ENCODE peak calls at places on chromosomes 5 and 9, in seven cellular contexts. N is K562, X is SK-N-SH, R is HCT116, C is H1, W is HepG2, U is GM12878. B is an unnamed sample.

GRCh38 chr5:104198156-104198555 is 635.6 kb upstream of the NUDT12 start:
- DNase-seq in U (no peak), X (no peak), N (no peak), R (no peak), W (peak), C (no peak), B (no peak)

GRCh38 chr9:129489838-129490582 is 130.9 kb downstream of the C9orf50 start:
- DNase-seq in W (no peak), X (no peak), N (peak), C (no peak), U (no peak), R (no peak), B (no peak)

GRCh38 chr5:133569347-133569746 is 43.0 kb downstream of the FSTL4 start:
- DNase-seq in U (no peak), W (no peak), R (no peak), N (no peak), X (no peak), C (no peak), B (no peak)

GRCh38 chr5:91403404-91403803 is 20.3 kb upstream of the ARRDC3 start:
- DNase-seq in R (no peak), X (no peak), U (no peak), N (no peak), W (no peak), C (no peak), B (no peak)

GRCh38 chr5:122586351-122586750 is 188.5 kb upstream of the SNX2 start:
- DNase-seq in N (no peak), W (no peak), R (no peak), X (no peak), C (no peak), U (no peak), B (no peak)

GRCh38 chr5:959581-960531 is 48.7 kb upstream of the NKD2 start:
- DNase-seq in U (no peak), X (peak), N (no peak), W (no peak), C (no peak), R (no peak), B (no peak)

GRCh38 chr9:110578896-110579752 is at the start of gene SVEP1:
- DNase-seq in C (peak), X (peak), U (no peak), W (no peak), R (no peak), N (no peak), B (no peak)

GRCh38 chr9:105154723-105155191 is 89.7 kb upstream of the SLC44A1 start:
- DNase-seq in W (no peak), C (no peak), N (no peak), U (no peak), X (no peak), R (no peak), B (no peak)

GRCh38 chr9:134778156-134778555 is 102.5 kb upstream of the FCN2 start:
- DNase-seq in R (no peak), N (no peak), X (no peak), U (no peak), W (no peak), C (no peak), B (no peak)

GRCh38 chr9:20477940-20478620 is 144.2 kb downstream of the MLLT3 start:
- DNase-seq in W (no peak), R (no peak), U (peak), N (no peak), C (no peak), X (no peak), B (no peak)

GRCh38 chr5:164051745-164052144 is 546.3 kb downstream of the MAT2B start:
- DNase-seq in R (no peak), C (no peak), N (no peak), W (no peak), U (no peak), X (no peak), B (no peak)

GRCh38 chr9:137313326-137313920 is 11.4 kb upstream of the NRARP start:
- DNase-seq in R (no peak), C (no peak), X (peak), N (peak), W (no peak), U (no peak), B (peak)

GRCh38 chr9:74920944-74921626 is 31.6 kb downstream of the C9orf40 start:
- DNase-seq in W (no peak), X (no peak), C (no peak), N (no peak), R (no peak), U (no peak), B (no peak)

GRCh38 chr5:175148773-175149172 is 295.2 kb downstream of the DRD1 start:
- DNase-seq in X (no peak), R (no peak), C (no peak), N (no peak), U (no peak), W (no peak), B (no peak)

GRCh38 chr5:83553000-83553486 is 81.5 kb downstream of the VCAN start:
- DNase-seq in X (no peak), U (no peak), C (no peak), W (no peak), R (no peak), N (no peak), B (no peak)

GRCh38 chr5:159208508-159209437 is 580 bp downstream of the RNF145 start:
- DNase-seq in C (peak), W (peak), N (peak), R (no peak), X (peak), U (no peak), B (peak)

GRCh38 chr9:1052119-1052907 is 2.2 kb downstream of the DMRT2 start:
- DNase-seq in N (no peak), U (no peak), R (no peak), W (no peak), C (no peak), X (no peak), B (no peak)

GRCh38 chr5:58198330-58198729 is 261.6 kb downstream of the PLK2 start:
- DNase-seq in U (no peak), C (no peak), W (no peak), X (no peak), R (no peak), N (no peak), B (no peak)

GRCh38 chr5:2876183-2876582 is 124.7 kb upstream of the IRX2 start:
- DNase-seq in N (no peak), C (no peak), X (no peak), W (no peak), R (no peak), U (no peak), B (no peak)

GRCh38 chr9:92140074-92140753 is 25.0 kb upstream of the SPTLC1 start:
- DNase-seq in W (peak), C (peak), N (peak), X (peak), U (no peak), R (peak), B (peak)

GRCh38 chr5:131280417-131280816 is 16.6 kb downstream of the CDC42SE2 start:
- DNase-seq in R (no peak), W (no peak), X (no peak), U (no peak), C (no peak), N (no peak), B (no peak)

GRCh38 chr5:135319458-135319857 is 79.6 kb downstream of the MACROH2A1 start:
- DNase-seq in C (no peak), R (no peak), W (no peak), X (no peak), N (no peak), U (no peak), B (no peak)

GRCh38 chr9:95030920-95031662 is 286.4 kb downstream of the FANCC start:
- DNase-seq in N (no peak), R (no peak), U (no peak), X (no peak), W (no peak), C (no peak), B (no peak)

GRCh38 chr9:136621019-136621733 is 41.5 kb upstream of the EGFL7 start:
- DNase-seq in W (no peak), U (no peak), R (no peak), C (no peak), X (no peak), N (no peak), B (no peak)

GRCh38 chr9:87883274-87883673 is 597 bp downstream of the SPATA31E1 start:
- DNase-seq in W (no peak), C (no peak), R (no peak), U (no peak), X (no peak), N (no peak), B (no peak)

GRCh38 chr9:115396071-115396529 is 278.1 kb upstream of the TNC start:
- DNase-seq in W (no peak), R (no peak), N (no peak), U (no peak), X (no peak), C (no peak), B (no peak)

GRCh38 chr9:79695531-79696218 is 123.9 kb downstream of the TLE4 start:
- DNase-seq in N (no peak), U (no peak), R (no peak), W (no peak), C (no peak), X (no peak), B (no peak)

GRCh38 chr9:120781236-120781635 is 12.0 kb downstream of the FBXW2 start:
- DNase-seq in X (no peak), R (no peak), N (no peak), W (no peak), C (no peak), U (no peak), B (no peak)

GRCh38 chr9:98075332-98075805 is 18.8 kb downstream of the NANS start:
- DNase-seq in R (peak), C (no peak), X (no peak), N (no peak), W (no peak), U (no peak), B (peak)

GRCh38 chr9:21479152-21479702 is 2.9 kb downstream of the IFNE start:
- DNase-seq in C (no peak), R (no peak), X (no peak), N (no peak), W (no peak), U (no peak), B (no peak)

GRCh38 chr5:52893105-52893504 is 96.0 kb upstream of the ITGA2 start:
- DNase-seq in C (no peak), W (no peak), N (no peak), X (no peak), R (no peak), U (no peak), B (no peak)

GRCh38 chr5:141799507-141800167 is 78.6 kb downstream of the PCDH1 start:
- DNase-seq in W (no peak), X (no peak), C (no peak), N (no peak), U (no peak), R (no peak), B (no peak)

GRCh38 chr5:95915999-95916686 is 45.5 kb downstream of the ELL2 start:
- DNase-seq in C (no peak), U (no peak), N (no peak), X (no peak), R (no peak), W (no peak), B (no peak)

GRCh38 chr9:132663851-132664250 is 5.9 kb downstream of the DDX31 start:
- DNase-seq in N (no peak), C (no peak), U (no peak), R (no peak), W (no peak), X (no peak), B (no peak)

GRCh38 chr9:33620738-33621439 is 96.8 kb downstream of the ANKRD18B start:
- DNase-seq in C (no peak), U (no peak), W (no peak), N (no peak), R (no peak), X (no peak), B (peak)

GRCh38 chr5:176183321-176184074 is 54.7 kb upstream of the SIMC1 start:
- DNase-seq in N (no peak), X (no peak), W (no peak), R (no peak), U (no peak), C (no peak), B (no peak)

GRCh38 chr5:151591144-151591819 is at the start of gene FAT2:
- DNase-seq in N (no peak), U (no peak), C (peak), X (no peak), R (no peak), W (no peak), B (peak)
- TF ChIP-seq JUND in N (no peak), U (no peak), C (no peak), X (no peak), R (no peak), W (no peak), B (no peak)

GRCh38 chr9:72839140-72839539 is 113.7 kb downstream of the ALDH1A1 start:
- DNase-seq in N (no peak), C (no peak), W (no peak), R (no peak), U (no peak), X (no peak), B (no peak)
- TF ChIP-seq JUND in N (no peak), C (no peak), W (no peak), R (no peak), U (no peak), X (no peak), B (no peak)

DNA sequence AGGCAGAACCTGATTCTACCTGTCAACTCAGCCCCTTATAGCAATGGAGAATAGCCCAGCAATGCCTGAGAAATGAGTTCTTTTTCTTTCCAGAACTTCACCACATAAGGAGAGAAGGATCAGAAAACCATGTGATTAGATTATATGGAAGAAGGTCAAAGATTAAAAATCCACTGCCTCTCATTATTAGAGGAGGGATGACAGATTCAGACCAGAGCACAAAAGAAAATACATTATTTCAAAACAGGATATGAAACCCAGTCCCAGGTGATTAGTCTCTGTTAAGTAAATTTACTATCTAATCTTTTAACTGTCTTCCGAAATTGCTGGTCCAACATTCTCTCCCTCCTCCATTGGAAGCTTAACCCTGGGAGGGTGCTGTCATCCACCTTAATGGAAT is 322.4 kb downstream of the SLIT3 start:
- DNase-seq in X (no peak), U (no peak), R (no peak), W (no peak), C (no peak), N (no peak), B (no peak)
- TF ChIP-seq JUND in X (peak), U (no peak), R (no peak), W (no peak), C (no peak), N (no peak), B (no peak)

GRCh38 chr5:179788193-179788854 is 5.5 kb upstream of the LTC4S start:
- DNase-seq in X (no peak), R (no peak), W (no peak), C (no peak), N (no peak), U (no peak), B (no peak)
- TF ChIP-seq JUND in X (no peak), R (no peak), W (no peak), C (no peak), N (no peak), U (no peak), B (no peak)

GRCh38 chr9:108160705-108161233 is 671.2 kb upstream of the KLF4 start:
- DNase-seq in U (no peak), X (no peak), W (no peak), C (no peak), R (no peak), N (no peak), B (no peak)

GRCh38 chr9:108163321-108164005 is 673.9 kb upstream of the KLF4 start:
- DNase-seq in X (no peak), R (no peak), N (no peak), W (no peak), U (no peak), C (no peak), B (no peak)

GRCh38 chr9:108161520-108161919 is 672.0 kb upstream of the KLF4 start:
- DNase-seq in C (no peak), R (no peak), U (no peak), N (no peak), X (no peak), W (peak), B (no peak)

GRCh38 chr9:108160039-108160438 is 670.5 kb upstream of the KLF4 start:
- DNase-seq in W (no peak), R (no peak), N (no peak), U (no peak), C (no peak), X (no peak), B (no peak)

DNA sequence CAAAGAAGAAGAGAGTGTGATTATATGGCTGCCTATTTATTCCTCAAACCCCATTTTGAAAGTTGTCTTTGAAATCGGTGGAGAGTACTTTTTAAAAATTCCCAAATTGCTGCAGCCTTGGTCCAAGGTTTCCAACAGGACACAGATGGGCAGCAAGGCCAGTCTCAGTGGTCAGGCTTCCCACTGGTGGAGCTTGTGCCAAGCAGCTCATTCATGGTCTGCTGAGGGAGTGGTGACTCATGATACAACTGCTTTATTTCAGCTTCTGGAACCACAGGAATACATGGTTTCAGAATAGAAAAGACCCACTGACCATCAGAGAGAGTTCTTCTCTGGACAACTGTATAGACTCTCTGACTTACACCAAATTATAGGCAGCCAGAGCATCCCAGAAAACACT is 673.1 kb upstream of the KLF4 start:
- DNase-seq in U (no peak), X (no peak), C (no peak), W (no peak), N (no peak), R (no peak), B (no peak)
- TF ChIP-seq JUND in U (no peak), X (peak), C (no peak), W (no peak), N (no peak), R (no peak), B (no peak)

GRCh38 chr5:15574806-15575205 is 74.8 kb downstream of the FBXL7 start:
- DNase-seq in R (no peak), N (no peak), U (no peak), C (no peak), X (no peak), W (no peak), B (no peak)
- TF ChIP-seq JUND in R (no peak), N (no peak), U (no peak), C (no peak), X (no peak), W (no peak), B (no peak)

DNA sequence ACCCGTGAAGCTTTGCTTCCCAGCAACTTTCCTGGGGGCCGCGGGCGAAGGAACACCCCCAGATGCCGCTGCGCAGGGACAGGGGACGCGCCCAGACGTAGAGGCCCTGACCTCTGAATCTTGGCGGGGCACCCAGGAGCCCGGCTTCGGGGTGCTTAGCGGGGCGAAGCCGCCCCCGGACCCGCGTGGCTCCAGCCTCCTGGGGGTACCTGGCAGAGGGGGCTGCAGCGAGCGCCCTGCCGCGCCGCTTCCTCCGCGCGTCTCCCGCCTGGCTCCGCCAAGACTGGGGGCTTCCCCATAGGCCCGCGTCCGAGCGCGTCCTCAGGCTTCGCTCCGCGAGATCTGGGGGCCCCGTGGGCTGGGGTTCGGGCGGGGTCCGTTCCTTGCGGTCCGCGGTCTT is 23.0 kb upstream of the ZNF782 start:
- DNase-seq in N (no peak), X (peak), U (no peak), W (no peak), C (no peak), R (no peak), B (no peak)
- TF ChIP-seq JUND in N (no peak), X (no peak), U (no peak), W (no peak), C (no peak), R (no peak), B (no peak)

B was measured in T47D.